ENCODE peak calls at places on chromosome 4, in eight cellular contexts. C is NCI-H524 treated with DMSO at 0.1 percent for 48 hours; B is NCI-H2029 treated with DMSO at 0.1 percent for 48 hours; Z is GM13976; J is H54; H is HTR-8/SVneo; Q is AG04450; T is activated CD4-positive, alpha-beta T cell treated with anti-CD3 and anti-CD28 coated beads, Interleukin-2, amount 50 U/mL, for 4 hours. F is an unnamed sample.

GRCh38 chr4:30724217-30724616 is 4.0 kb downstream of the PCDH7 start:
- DNase-seq in T (no peak), C (no peak), H (no peak), Z (no peak), J (no peak), Q (no peak), B (no peak), F (no peak)

GRCh38 chr4:53240573-53240972 is 125.3 kb downstream of the SCFD2 start:
- DNase-seq in Q (no peak), H (no peak), T (no peak), Z (no peak), J (no peak), C (no peak), B (no peak), F (no peak)

GRCh38 chr4:14910411-14910810 is 91.9 kb upstream of the CPEB2 start:
- DNase-seq in Z (no peak), T (no peak), B (no peak), Q (no peak), H (no peak), C (no peak), J (no peak), F (no peak)

GRCh38 chr4:126874533-126874932 is 758.2 kb upstream of the INTU start:
- DNase-seq in B (no peak), J (no peak), T (no peak), Z (no peak), C (no peak), Q (no peak), H (no peak), F (no peak)

GRCh38 chr4:141127884-141128283 is 5.4 kb downstream of the RNF150 start:
- DNase-seq in T (no peak), Q (no peak), Z (no peak), B (no peak), J (no peak), C (no peak), H (no peak), F (no peak)

GRCh38 chr4:176927117-176927516 is 134.4 kb upstream of the VEGFC start:
- DNase-seq in T (no peak), Q (no peak), B (no peak), Z (no peak), C (no peak), H (no peak), J (no peak), F (no peak)

GRCh38 chr4:15457401-15458201 is 12.1 kb upstream of the CC2D2A start:
- DNase-seq in T (no peak), H (peak), C (no peak), Q (no peak), J (no peak), B (no peak), Z (peak), F (no peak)

GRCh38 chr4:57061395-57061794 is 48.8 kb downstream of the IGFBP7 start:
- DNase-seq in J (no peak), H (no peak), Q (no peak), T (no peak), B (no peak), Z (no peak), C (no peak), F (no peak)

GRCh38 chr4:13988347-13989265 is 361.1 kb upstream of the BOD1L1 start:
- DNase-seq in B (no peak), J (no peak), T (no peak), H (peak), Z (no peak), Q (peak), C (no peak), F (peak)

GRCh38 chr4:17009871-17010367 is 111.5 kb upstream of the LDB2 start:
- DNase-seq in J (no peak), B (no peak), Z (no peak), C (no peak), H (no peak), Q (no peak), T (no peak), F (no peak)

GRCh38 chr4:7103031-7103598 is 35.3 kb upstream of the GRPEL1 start:
- DNase-seq in B (peak), J (peak), Q (no peak), Z (peak), T (peak), C (peak), H (peak), F (no peak)

GRCh38 chr4:40622913-40623312 is 6.8 kb downstream of the RBM47 start:
- DNase-seq in B (no peak), J (no peak), C (no peak), T (no peak), Q (no peak), Z (no peak), H (no peak), F (no peak)

GRCh38 chr4:114343015-114343414 is 255.6 kb upstream of the UGT8 start:
- DNase-seq in C (no peak), J (no peak), Q (no peak), H (no peak), Z (no peak), T (no peak), B (no peak), F (no peak)

GRCh38 chr4:4323705-4324534 is 33.9 kb downstream of the ZBTB49 start:
- DNase-seq in Q (no peak), T (no peak), H (no peak), J (no peak), Z (no peak), C (no peak), B (no peak), F (no peak)

GRCh38 chr4:27048350-27049100 is 187.9 kb downstream of the STIM2 start:
- DNase-seq in Q (no peak), B (peak), J (peak), Z (peak), H (peak), C (no peak), T (no peak), F (no peak)

GRCh38 chr4:139896242-139896752 is 230.7 kb downstream of the MGST2 start:
- DNase-seq in Z (no peak), H (no peak), T (no peak), Q (no peak), B (no peak), C (no peak), J (no peak), F (no peak)